ENCODE peak calls at places on chromosome 15, in ten cellular contexts. One of them, this sample, is unnamed.

GRCh38 chr15:68691667-68692066 is 112.9 kb downstream of the CORO2B start:
- DNase-seq in adrenal gland: no peak
- DNase-seq in Peyer's patch: no peak
- DNase-seq in tibial nerve: no peak
- DNase-seq in fibroblast of pulmonary artery: no peak
- DNase-seq in skeletal muscle cell: no peak
- DNase-seq in H7: no peak
- DNase-seq in psoas muscle: no peak
- DNase-seq in naive thymus-derived CD4-positive, alpha-beta T cell: no peak
- DNase-seq in GM12865: no peak
- DNase-seq in this sample: peak

GRCh38 chr15:101454365-101454764 is 35.1 kb downstream of the PCSK6 start:
- DNase-seq in fibroblast of pulmonary artery: no peak
- DNase-seq in tibial nerve: no peak
- DNase-seq in GM12865: no peak
- DNase-seq in psoas muscle: no peak
- DNase-seq in adrenal gland: no peak
- DNase-seq in H7: no peak
- DNase-seq in Peyer's patch: no peak
- DNase-seq in skeletal muscle cell: no peak
- DNase-seq in naive thymus-derived CD4-positive, alpha-beta T cell: no peak
- DNase-seq in this sample: no peak

GRCh38 chr15:81304226-81304625 is 19.7 kb downstream of the STARD5 start:
- DNase-seq in psoas muscle: no peak
- DNase-seq in fibroblast of pulmonary artery: peak
- DNase-seq in Peyer's patch: peak
- DNase-seq in naive thymus-derived CD4-positive, alpha-beta T cell: no peak
- DNase-seq in skeletal muscle cell: no peak
- DNase-seq in tibial nerve: peak
- DNase-seq in adrenal gland: peak
- DNase-seq in H7: no peak
- DNase-seq in GM12865: peak
- DNase-seq in this sample: no peak

GRCh38 chr15:37973856-37974255 is 39.4 kb downstream of the TMCO5A start:
- DNase-seq in GM12865: no peak
- DNase-seq in fibroblast of pulmonary artery: no peak
- DNase-seq in Peyer's patch: no peak
- DNase-seq in H7: no peak
- DNase-seq in skeletal muscle cell: no peak
- DNase-seq in tibial nerve: no peak
- DNase-seq in naive thymus-derived CD4-positive, alpha-beta T cell: no peak
- DNase-seq in psoas muscle: no peak
- DNase-seq in adrenal gland: no peak
- DNase-seq in this sample: no peak

GRCh38 chr15:60585743-60586708 is 107.1 kb upstream of the ICE2 start:
- DNase-seq in naive thymus-derived CD4-positive, alpha-beta T cell: peak
- DNase-seq in GM12865: peak
- DNase-seq in tibial nerve: peak
- DNase-seq in skeletal muscle cell: no peak
- DNase-seq in fibroblast of pulmonary artery: peak
- DNase-seq in Peyer's patch: peak
- DNase-seq in psoas muscle: no peak
- DNase-seq in H7: peak
- DNase-seq in adrenal gland: peak
- DNase-seq in this sample: peak

GRCh38 chr15:95968856-95969255 is 361.6 kb upstream of the NR2F2 start:
- DNase-seq in adrenal gland: no peak
- DNase-seq in fibroblast of pulmonary artery: no peak
- DNase-seq in tibial nerve: no peak
- DNase-seq in psoas muscle: no peak
- DNase-seq in skeletal muscle cell: no peak
- DNase-seq in GM12865: no peak
- DNase-seq in naive thymus-derived CD4-positive, alpha-beta T cell: no peak
- DNase-seq in H7: no peak
- DNase-seq in Peyer's patch: no peak
- DNase-seq in this sample: no peak

GRCh38 chr15:65512807-65513416 is 4.6 kb downstream of the DPP8 start:
- DNase-seq in tibial nerve: peak
- DNase-seq in skeletal muscle cell: no peak
- DNase-seq in H7: no peak
- DNase-seq in fibroblast of pulmonary artery: peak
- DNase-seq in naive thymus-derived CD4-positive, alpha-beta T cell: no peak
- DNase-seq in psoas muscle: peak
- DNase-seq in Peyer's patch: no peak
- DNase-seq in GM12865: no peak
- DNase-seq in adrenal gland: peak
- DNase-seq in this sample: peak

GRCh38 chr15:60821462-60822061 is 342.6 kb upstream of the ICE2 start:
- DNase-seq in H7: no peak
- DNase-seq in psoas muscle: no peak
- DNase-seq in skeletal muscle cell: no peak
- DNase-seq in Peyer's patch: no peak
- DNase-seq in fibroblast of pulmonary artery: no peak
- DNase-seq in naive thymus-derived CD4-positive, alpha-beta T cell: no peak
- DNase-seq in GM12865: no peak
- DNase-seq in tibial nerve: no peak
- DNase-seq in adrenal gland: no peak
- DNase-seq in this sample: no peak

GRCh38 chr15:88400069-88400468 is 67.1 kb downstream of the MRPL46 start:
- DNase-seq in H7: no peak
- DNase-seq in naive thymus-derived CD4-positive, alpha-beta T cell: no peak
- DNase-seq in adrenal gland: no peak
- DNase-seq in Peyer's patch: no peak
- DNase-seq in GM12865: no peak
- DNase-seq in fibroblast of pulmonary artery: no peak
- DNase-seq in skeletal muscle cell: no peak
- DNase-seq in tibial nerve: no peak
- DNase-seq in psoas muscle: no peak
- DNase-seq in this sample: no peak

GRCh38 chr15:88403461-88403860 is 63.7 kb downstream of the MRPL46 start:
- DNase-seq in H7: peak
- DNase-seq in naive thymus-derived CD4-positive, alpha-beta T cell: no peak
- DNase-seq in Peyer's patch: no peak
- DNase-seq in adrenal gland: no peak
- DNase-seq in skeletal muscle cell: no peak
- DNase-seq in GM12865: no peak
- DNase-seq in tibial nerve: no peak
- DNase-seq in fibroblast of pulmonary artery: no peak
- DNase-seq in psoas muscle: no peak
- DNase-seq in this sample: no peak

GRCh38 chr15:88401972-88402656 is 65.1 kb downstream of the MRPL46 start:
- DNase-seq in psoas muscle: no peak
- DNase-seq in H7: peak
- DNase-seq in tibial nerve: no peak
- DNase-seq in Peyer's patch: peak
- DNase-seq in naive thymus-derived CD4-positive, alpha-beta T cell: peak
- DNase-seq in adrenal gland: no peak
- DNase-seq in GM12865: peak
- DNase-seq in fibroblast of pulmonary artery: no peak
- DNase-seq in skeletal muscle cell: no peak
- DNase-seq in this sample: no peak

GRCh38 chr15:88400591-88400990 is 66.6 kb downstream of the MRPL46 start:
- DNase-seq in skeletal muscle cell: no peak
- DNase-seq in naive thymus-derived CD4-positive, alpha-beta T cell: no peak
- DNase-seq in tibial nerve: no peak
- DNase-seq in GM12865: no peak
- DNase-seq in Peyer's patch: no peak
- DNase-seq in H7: no peak
- DNase-seq in adrenal gland: no peak
- DNase-seq in fibroblast of pulmonary artery: no peak
- DNase-seq in psoas muscle: no peak
- DNase-seq in this sample: no peak

DNA sequence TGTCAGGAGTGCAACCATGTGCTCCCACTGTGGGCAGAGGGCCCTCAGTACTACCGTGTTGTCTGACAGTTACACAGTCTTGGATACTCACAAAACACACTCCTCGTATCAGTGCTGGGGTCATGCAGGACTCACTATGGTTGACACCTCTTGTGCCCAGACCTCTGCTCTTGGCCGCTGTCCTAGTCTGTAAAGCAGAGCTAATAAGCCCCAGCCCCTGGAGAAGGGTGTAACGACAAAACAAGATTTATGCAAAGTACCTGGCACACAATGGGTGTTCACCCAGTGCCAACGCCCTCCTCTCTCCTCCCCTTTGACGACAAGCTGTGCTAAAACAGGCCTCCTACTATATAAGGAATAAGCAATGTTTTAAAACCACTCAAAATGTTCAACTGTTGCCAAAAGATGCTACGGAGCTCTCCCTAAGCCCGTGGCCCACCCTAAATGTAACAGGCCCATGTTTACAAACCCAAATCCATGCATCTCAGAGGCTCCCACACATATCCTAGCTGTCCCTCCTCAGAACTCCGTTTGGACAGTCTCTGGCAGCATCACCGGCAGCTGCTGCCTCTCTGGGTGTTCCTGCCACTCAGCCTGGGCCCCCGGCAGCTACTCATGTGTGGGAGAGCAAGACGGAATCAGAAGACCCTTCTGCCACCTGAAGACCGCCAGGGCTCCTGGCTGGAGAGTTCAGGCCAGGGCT is 65.8 kb downstream of the MRPL46 start:
- DNase-seq in adrenal gland: no peak
- DNase-seq in fibroblast of pulmonary artery: no peak
- DNase-seq in H7: no peak
- DNase-seq in psoas muscle: no peak
- DNase-seq in Peyer's patch: no peak
- DNase-seq in tibial nerve: no peak
- DNase-seq in skeletal muscle cell: no peak
- DNase-seq in GM12865: no peak
- DNase-seq in naive thymus-derived CD4-positive, alpha-beta T cell: no peak
- DNase-seq in this sample: no peak
- H3K4me3 ChIP-seq in adrenal gland: no peak
- H3K4me3 ChIP-seq in fibroblast of pulmonary artery: no peak
- H3K4me3 ChIP-seq in H7: no peak
- H3K4me3 ChIP-seq in psoas muscle: no peak
- H3K4me3 ChIP-seq in Peyer's patch: no peak
- H3K4me3 ChIP-seq in tibial nerve: no peak
- H3K4me3 ChIP-seq in skeletal muscle cell: no peak
- H3K4me3 ChIP-seq in GM12865: no peak
- H3K4me3 ChIP-seq in naive thymus-derived CD4-positive, alpha-beta T cell: no peak
- H3K4me3 ChIP-seq in this sample: no peak

GRCh38 chr15:51982770-51983103 is 11.2 kb upstream of the LEO1 start:
- DNase-seq in adrenal gland: no peak
- DNase-seq in naive thymus-derived CD4-positive, alpha-beta T cell: no peak
- DNase-seq in tibial nerve: no peak
- DNase-seq in psoas muscle: no peak
- DNase-seq in H7: no peak
- DNase-seq in Peyer's patch: no peak
- DNase-seq in GM12865: no peak
- DNase-seq in fibroblast of pulmonary artery: no peak
- DNase-seq in skeletal muscle cell: no peak
- DNase-seq in this sample: no peak
- H3K4me3 ChIP-seq in adrenal gland: no peak
- H3K4me3 ChIP-seq in naive thymus-derived CD4-positive, alpha-beta T cell: no peak
- H3K4me3 ChIP-seq in tibial nerve: no peak
- H3K4me3 ChIP-seq in psoas muscle: no peak
- H3K4me3 ChIP-seq in H7: no peak
- H3K4me3 ChIP-seq in Peyer's patch: no peak
- H3K4me3 ChIP-seq in GM12865: no peak
- H3K4me3 ChIP-seq in fibroblast of pulmonary artery: no peak
- H3K4me3 ChIP-seq in skeletal muscle cell: no peak
- H3K4me3 ChIP-seq in this sample: no peak

DNA sequence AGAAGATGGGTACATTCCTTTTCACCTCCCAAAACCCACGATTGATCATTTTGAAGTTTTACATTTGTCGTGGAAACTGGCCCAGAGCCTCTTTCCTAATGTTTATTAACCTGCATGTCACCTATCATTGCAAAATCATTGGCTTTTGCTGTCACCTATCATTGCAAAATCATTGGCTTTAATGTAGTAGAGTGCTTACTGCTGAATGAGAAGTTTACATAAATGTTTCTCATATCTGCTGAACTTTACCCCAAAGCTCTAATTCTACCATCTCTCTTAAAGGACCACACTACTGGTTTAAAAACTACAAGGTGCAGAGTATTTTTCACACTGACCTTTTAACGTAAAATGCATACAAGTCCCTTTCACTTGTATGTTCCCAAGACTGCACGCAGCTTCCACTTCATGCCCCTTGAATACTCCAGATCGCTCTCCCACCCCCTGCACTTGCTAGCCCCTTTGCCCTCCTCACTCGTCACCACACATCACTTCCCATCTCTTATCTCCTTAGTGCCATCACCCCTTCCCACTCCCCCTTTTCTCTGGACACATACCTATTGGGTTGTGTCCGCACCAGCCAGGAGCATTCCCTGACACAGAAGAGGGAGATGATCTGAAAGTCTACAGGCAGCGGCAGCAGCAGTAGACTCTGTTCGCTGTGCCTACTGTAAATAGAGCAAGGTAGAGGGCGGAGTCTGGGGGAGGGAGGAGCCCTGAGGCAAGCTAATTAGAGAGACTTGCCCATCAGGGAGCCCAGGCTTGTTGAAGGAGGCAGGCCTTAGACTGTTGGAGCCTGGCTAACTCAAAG is 30.2 kb upstream of the ATOSA start:
- DNase-seq in tibial nerve: no peak
- DNase-seq in GM12865: peak
- DNase-seq in naive thymus-derived CD4-positive, alpha-beta T cell: no peak
- DNase-seq in skeletal muscle cell: no peak
- DNase-seq in Peyer's patch: peak
- DNase-seq in adrenal gland: no peak
- DNase-seq in H7: peak
- DNase-seq in fibroblast of pulmonary artery: no peak
- DNase-seq in psoas muscle: no peak
- DNase-seq in this sample: peak
- H3K4me3 ChIP-seq in tibial nerve: no peak
- H3K4me3 ChIP-seq in GM12865: peak
- H3K4me3 ChIP-seq in naive thymus-derived CD4-positive, alpha-beta T cell: no peak
- H3K4me3 ChIP-seq in skeletal muscle cell: no peak
- H3K4me3 ChIP-seq in Peyer's patch: peak
- H3K4me3 ChIP-seq in adrenal gland: no peak
- H3K4me3 ChIP-seq in H7: peak
- H3K4me3 ChIP-seq in fibroblast of pulmonary artery: no peak
- H3K4me3 ChIP-seq in psoas muscle: no peak
- H3K4me3 ChIP-seq in this sample: peak

GRCh38 chr15:44711356-44712107 is at the start of gene B2M:
- DNase-seq in naive thymus-derived CD4-positive, alpha-beta T cell: peak
- DNase-seq in H7: peak
- DNase-seq in tibial nerve: peak
- DNase-seq in adrenal gland: peak
- DNase-seq in Peyer's patch: peak
- DNase-seq in skeletal muscle cell: peak
- DNase-seq in fibroblast of pulmonary artery: peak
- DNase-seq in psoas muscle: peak
- DNase-seq in GM12865: peak
- DNase-seq in this sample: peak

GRCh38 chr15:44713006-44713966 is 2.0 kb downstream of the B2M start:
- DNase-seq in fibroblast of pulmonary artery: peak
- DNase-seq in skeletal muscle cell: no peak
- DNase-seq in H7: peak
- DNase-seq in Peyer's patch: no peak
- DNase-seq in adrenal gland: no peak
- DNase-seq in naive thymus-derived CD4-positive, alpha-beta T cell: no peak
- DNase-seq in GM12865: peak
- DNase-seq in tibial nerve: no peak
- DNase-seq in psoas muscle: no peak
- DNase-seq in this sample: peak

GRCh38 chr15:44710236-44711088 is 661 bp downstream of the PATL2 start:
- DNase-seq in naive thymus-derived CD4-positive, alpha-beta T cell: peak
- DNase-seq in Peyer's patch: peak
- DNase-seq in psoas muscle: peak
- DNase-seq in tibial nerve: peak
- DNase-seq in skeletal muscle cell: no peak
- DNase-seq in adrenal gland: peak
- DNase-seq in fibroblast of pulmonary artery: peak
- DNase-seq in GM12865: peak
- DNase-seq in H7: peak
- DNase-seq in this sample: no peak

GRCh38 chr15:44712108-44713005 is 1.0 kb downstream of the B2M start:
- DNase-seq in adrenal gland: peak
- DNase-seq in skeletal muscle cell: peak
- DNase-seq in fibroblast of pulmonary artery: peak
- DNase-seq in psoas muscle: peak
- DNase-seq in naive thymus-derived CD4-positive, alpha-beta T cell: peak
- DNase-seq in GM12865: peak
- DNase-seq in tibial nerve: peak
- DNase-seq in Peyer's patch: peak
- DNase-seq in H7: no peak
- DNase-seq in this sample: no peak

GRCh38 chr15:44711089-44711355 is at the start of gene PATL2:
- DNase-seq in Peyer's patch: no peak
- DNase-seq in tibial nerve: no peak
- DNase-seq in psoas muscle: no peak
- DNase-seq in adrenal gland: no peak
- DNase-seq in GM12865: no peak
- DNase-seq in fibroblast of pulmonary artery: no peak
- DNase-seq in H7: no peak
- DNase-seq in skeletal muscle cell: no peak
- DNase-seq in naive thymus-derived CD4-positive, alpha-beta T cell: no peak
- DNase-seq in this sample: no peak
- H3K4me3 ChIP-seq in Peyer's patch: peak
- H3K4me3 ChIP-seq in tibial nerve: peak
- H3K4me3 ChIP-seq in psoas muscle: peak
- H3K4me3 ChIP-seq in adrenal gland: peak
- H3K4me3 ChIP-seq in GM12865: peak
- H3K4me3 ChIP-seq in fibroblast of pulmonary artery: peak
- H3K4me3 ChIP-seq in H7: peak
- H3K4me3 ChIP-seq in skeletal muscle cell: peak
- H3K4me3 ChIP-seq in naive thymus-derived CD4-positive, alpha-beta T cell: peak
- H3K4me3 ChIP-seq in this sample: peak